ENCODE peak calls at places on chromosomes 7 and 10, in five cellular contexts. E is AML-193, C is A673, J is fibroblast of the aortic adventitia, K is hippocampal formation. G is an unnamed sample.

GRCh38 chr7:465710-466400 is 53.8 kb downstream of the PDGFA start:
- DNase-seq in E (no peak), C (no peak), J (no peak), K (no peak), G (no peak)

GRCh38 chr10:103814626-103815370 is 40.6 kb downstream of the SH3PXD2A start:
- DNase-seq in E (no peak), C (no peak), J (no peak), K (no peak), G (no peak)

GRCh38 chr7:99557196-99557607 is 1.2 kb upstream of the ZNF655 start:
- DNase-seq in E (no peak), C (no peak), J (no peak), K (no peak), G (no peak)

GRCh38 chr10:77641788-77642397 is 4.3 kb upstream of the KCNMA1 start:
- DNase-seq in E (peak), C (peak), J (peak), K (peak), G (peak)

GRCh38 chr10:113179966-113180365 is 229.9 kb downstream of the TCF7L2 start:
- DNase-seq in E (no peak), C (no peak), J (no peak), K (no peak), G (no peak)

GRCh38 chr7:106238830-106239229 is 46.0 kb downstream of the NAMPT start:
- DNase-seq in E (no peak), C (no peak), J (no peak), K (no peak), G (no peak)

GRCh38 chr7:155257482-155258232 is 40.0 kb upstream of the INSIG1 start:
- DNase-seq in E (no peak), C (peak), J (peak), K (no peak), G (peak)

GRCh38 chr7:27201231-27202017 is 1.5 kb upstream of the HOXA13 start:
- DNase-seq in E (peak), C (no peak), J (no peak), K (no peak), G (peak)

GRCh38 chr10:17675638-17676037 is 31.7 kb downstream of the STAM start:
- DNase-seq in E (no peak), C (peak), J (no peak), K (no peak), G (peak)

GRCh38 chr7:35026154-35026553 is 11.1 kb downstream of the DPY19L1 start:
- DNase-seq in E (no peak), C (no peak), J (no peak), K (no peak), G (peak)

GRCh38 chr10:116183733-116184447 is 89.1 kb downstream of the GFRA1 start:
- DNase-seq in E (no peak), C (no peak), J (no peak), K (no peak), G (peak)

GRCh38 chr7:95509199-95509598 is 23.5 kb downstream of the ASB4 start:
- DNase-seq in E (no peak), C (peak), J (no peak), K (no peak), G (peak)

GRCh38 chr10:121823993-121824463 is 103.8 kb downstream of the ATE1 start:
- DNase-seq in E (peak), C (peak), J (peak), K (no peak), G (peak)

GRCh38 chr10:78961760-78962159 is 107.0 kb upstream of the ZMIZ1 start:
- DNase-seq in E (no peak), C (no peak), J (no peak), K (no peak), G (no peak)

GRCh38 chr7:55206235-55207029 is 158.7 kb upstream of the LANCL2 start:
- DNase-seq in E (no peak), C (no peak), J (no peak), K (no peak), G (no peak)

GRCh38 chr7:7922684-7923385 is 45.8 kb upstream of the GLCCI1 start:
- DNase-seq in E (no peak), C (no peak), J (no peak), K (no peak), G (peak)

GRCh38 chr10:67607472-67607871 is 88.5 kb downstream of the CTNNA3 start:
- DNase-seq in E (no peak), C (no peak), J (no peak), K (no peak), G (no peak)

GRCh38 chr7:27099224-27099838 is 3.2 kb downstream of the HOXA2 start:
- DNase-seq in E (no peak), C (no peak), J (peak), K (no peak), G (peak)

GRCh38 chr7:130394421-130395188 is 14.3 kb downstream of the CPA1 start:
- DNase-seq in E (no peak), C (no peak), J (no peak), K (no peak), G (no peak)

GRCh38 chr10:100780324-100780723 is 34.9 kb downstream of the PAX2 start:
- DNase-seq in E (no peak), C (no peak), J (no peak), K (no peak), G (no peak)

GRCh38 chr10:70743430-70743788 is 41.8 kb downstream of the TBATA start:
- DNase-seq in E (no peak), C (no peak), J (no peak), K (no peak), G (no peak)

GRCh38 chr7:24573554-24574338 is 494 bp downstream of the PALS2 start:
- DNase-seq in E (no peak), C (peak), J (peak), K (no peak), G (peak)

G was measured in NCI-H82.